ENCODE peak calls at places on chromosomes 12 and 14, in seven cellular contexts. E is nephron progenitor cell, P is breast epithelium, S is AG09319, X is retinal pigment epithelial cell, Y is GM23338, B is HepG2. G is an unnamed sample.

GRCh38 chr12:49244161-49244560 is 20.7 kb upstream of the TUBA1C start:
- DNase-seq in E (no peak), P (no peak), S (no peak), X (no peak), Y (no peak), B (no peak), G (no peak)

GRCh38 chr12:15868186-15868585 is 14.0 kb upstream of the STRAP start:
- DNase-seq in E (no peak), P (no peak), S (no peak), X (no peak), Y (no peak), B (no peak), G (no peak)

GRCh38 chr14:95227279-95227860 is 70.0 kb upstream of the DICER1 start:
- DNase-seq in E (peak), P (no peak), S (no peak), X (no peak), Y (peak), B (no peak), G (no peak)

GRCh38 chr12:69566603-69567002 is 18.7 kb upstream of the CCT2 start:
- DNase-seq in E (no peak), P (no peak), S (no peak), X (no peak), Y (peak), B (no peak), G (no peak)

GRCh38 chr12:30806989-30807694 is 52.4 kb upstream of the CAPRIN2 start:
- DNase-seq in E (peak), P (no peak), S (no peak), X (no peak), Y (peak), B (peak), G (no peak)

GRCh38 chr12:55780695-55781094 is 36.8 kb downstream of the SARNP start:
- DNase-seq in E (no peak), P (no peak), S (no peak), X (no peak), Y (no peak), B (no peak), G (no peak)

GRCh38 chr14:70655110-70655826 is 13.6 kb downstream of the TTC9 start:
- DNase-seq in E (no peak), P (no peak), S (no peak), X (no peak), Y (peak), B (no peak), G (peak)

GRCh38 chr14:95134304-95134933 is 22.9 kb downstream of the DICER1 start:
- DNase-seq in E (no peak), P (no peak), S (no peak), X (no peak), Y (no peak), B (no peak), G (no peak)

GRCh38 chr12:122423258-122424165 is 1.0 kb upstream of the CLIP1 start:
- DNase-seq in E (peak), P (no peak), S (no peak), X (no peak), Y (peak), B (peak), G (no peak)

GRCh38 chr14:105337966-105338365 is 23.4 kb downstream of the PACS2 start:
- DNase-seq in E (peak), P (no peak), S (no peak), X (no peak), Y (no peak), B (no peak), G (no peak)

GRCh38 chr12:132312516-132312915 is 16.9 kb downstream of the GALNT9 start:
- DNase-seq in E (no peak), P (no peak), S (no peak), X (no peak), Y (no peak), B (no peak), G (no peak)

GRCh38 chr12:104866286-104866685 is 91.8 kb downstream of the SLC41A2 start:
- DNase-seq in E (no peak), P (no peak), S (peak), X (peak), Y (no peak), B (no peak), G (no peak)

GRCh38 chr12:90102957-90103652 is 394.5 kb upstream of the ATP2B1 start:
- DNase-seq in E (peak), P (no peak), S (peak), X (no peak), Y (peak), B (peak), G (no peak)

GRCh38 chr14:105863296-105864108 is 337.1 kb downstream of the TMEM121 start:
- DNase-seq in E (no peak), P (no peak), S (no peak), X (no peak), Y (no peak), B (no peak), G (no peak)

GRCh38 chr12:106070611-106071010 is 68.1 kb downstream of the NUAK1 start:
- DNase-seq in E (no peak), P (no peak), S (no peak), X (no peak), Y (no peak), B (no peak), G (no peak)

GRCh38 chr12:94545937-94546771 is 86.5 kb upstream of the CEP83 start:
- DNase-seq in E (peak), P (no peak), S (peak), X (peak), Y (peak), B (peak), G (no peak)

GRCh38 chr12:92437452-92437851 is 265.3 kb upstream of the PLEKHG7 start:
- DNase-seq in E (no peak), P (no peak), S (no peak), X (no peak), Y (no peak), B (no peak), G (no peak)

GRCh38 chr14:34364201-34364600 is 97.8 kb downstream of the SPTSSA start:
- DNase-seq in E (no peak), P (no peak), S (no peak), X (no peak), Y (no peak), B (no peak), G (no peak)

GRCh38 chr12:93664573-93665138 is 12.5 kb upstream of the CRADD start:
- DNase-seq in E (no peak), P (no peak), S (no peak), X (no peak), Y (no peak), B (peak), G (no peak)

GRCh38 chr12:89135976-89136634 is 216.2 kb downstream of the DUSP6 start:
- DNase-seq in E (no peak), P (no peak), S (no peak), X (no peak), Y (no peak), B (no peak), G (no peak)

GRCh38 chr14:104800600-104801283 is at the start of gene ZBTB42:
- DNase-seq in E (peak), P (peak), S (no peak), X (no peak), Y (peak), B (peak), G (no peak)

GRCh38 chr12:5429741-5430557 is 2.0 kb upstream of the NTF3 start:
- DNase-seq in E (no peak), P (no peak), S (no peak), X (no peak), Y (peak), B (no peak), G (no peak)

GRCh38 chr12:98439471-98440164 is 75.8 kb upstream of the TMPO start:
- DNase-seq in E (no peak), P (no peak), S (no peak), X (no peak), Y (no peak), B (no peak), G (no peak)

GRCh38 chr12:946656-947055 is 2.8 kb downstream of the RAD52 start:
- DNase-seq in E (no peak), P (no peak), S (no peak), X (no peak), Y (no peak), B (no peak), G (no peak)

GRCh38 chr12:39355841-39356240 is 87.1 kb downstream of the KIF21A start:
- DNase-seq in E (no peak), P (no peak), S (no peak), X (no peak), Y (no peak), B (no peak), G (no peak)

GRCh38 chr12:12661086-12661485 is 34.9 kb downstream of the GPR19 start:
- DNase-seq in E (no peak), P (no peak), S (peak), X (peak), Y (no peak), B (no peak), G (no peak)

GRCh38 chr14:45249847-45250575 is 3.0 kb downstream of the MIS18BP1 start:
- DNase-seq in E (no peak), P (no peak), S (peak), X (no peak), Y (no peak), B (peak), G (no peak)

GRCh38 chr14:50796391-50796790 is 34.6 kb downstream of the NIN start:
- DNase-seq in E (no peak), P (no peak), S (no peak), X (no peak), Y (no peak), B (no peak), G (no peak)

GRCh38 chr14:49865431-49865859 is 12.9 kb upstream of the NEMF start:
- DNase-seq in E (peak), P (peak), S (no peak), X (no peak), Y (peak), B (peak), G (peak)

GRCh38 chr12:113190761-113191160 is 5.2 kb downstream of the RITA1 start:
- DNase-seq in E (peak), P (no peak), S (no peak), X (peak), Y (peak), B (peak), G (no peak)

GRCh38 chr14:49880267-49881064 is 12.4 kb upstream of the ARF6 start:
- DNase-seq in E (peak), P (no peak), S (no peak), X (no peak), Y (no peak), B (no peak), G (no peak)

GRCh38 chr12:75481013-75481705 is 604 bp downstream of the GLIPR1 start:
- DNase-seq in E (no peak), P (no peak), S (no peak), X (no peak), Y (no peak), B (no peak), G (no peak)

GRCh38 chr12:49537709-49538601 is 875 bp upstream of the KCNH3 start:
- DNase-seq in E (peak), P (no peak), S (no peak), X (no peak), Y (peak), B (no peak), G (peak)

GRCh38 chr12:38149395-38150073 is 167.0 kb upstream of the ALG10B start:
- DNase-seq in E (no peak), P (no peak), S (no peak), X (no peak), Y (no peak), B (no peak), G (no peak)

GRCh38 chr14:21071225-21072041 is 1.3 kb downstream of the ARHGEF40 start:
- DNase-seq in E (peak), P (peak), S (peak), X (no peak), Y (peak), B (peak), G (peak)

GRCh38 chr12:41983896-41984295 is 160.8 kb downstream of the GXYLT1 start:
- DNase-seq in E (no peak), P (no peak), S (no peak), X (no peak), Y (no peak), B (no peak), G (no peak)

GRCh38 chr12:130965214-130965613 is 11.5 kb downstream of the ADGRD1 start:
- DNase-seq in E (no peak), P (no peak), S (no peak), X (no peak), Y (no peak), B (no peak), G (no peak)

GRCh38 chr14:52043690-52044089 is 25.2 kb downstream of the NID2 start:
- DNase-seq in E (peak), P (no peak), S (no peak), X (no peak), Y (peak), B (peak), G (no peak)

GRCh38 chr14:22613091-22613695 is 15.1 kb downstream of the ABHD4 start:
- DNase-seq in E (no peak), P (no peak), S (no peak), X (no peak), Y (peak), B (no peak), G (no peak)
- TF ChIP-seq CTCF in E (no peak), P (no peak), S (no peak), X (peak), Y (no peak), B (no peak), G (no peak)

GRCh38 chr14:23093993-23094665 is 807 bp downstream of the ACIN1 start:
- DNase-seq in E (no peak), P (no peak), S (no peak), X (no peak), Y (peak), B (no peak), G (no peak)
- TF ChIP-seq CTCF in E (no peak), P (no peak), S (peak), X (peak), Y (peak), B (peak), G (no peak)

DNA sequence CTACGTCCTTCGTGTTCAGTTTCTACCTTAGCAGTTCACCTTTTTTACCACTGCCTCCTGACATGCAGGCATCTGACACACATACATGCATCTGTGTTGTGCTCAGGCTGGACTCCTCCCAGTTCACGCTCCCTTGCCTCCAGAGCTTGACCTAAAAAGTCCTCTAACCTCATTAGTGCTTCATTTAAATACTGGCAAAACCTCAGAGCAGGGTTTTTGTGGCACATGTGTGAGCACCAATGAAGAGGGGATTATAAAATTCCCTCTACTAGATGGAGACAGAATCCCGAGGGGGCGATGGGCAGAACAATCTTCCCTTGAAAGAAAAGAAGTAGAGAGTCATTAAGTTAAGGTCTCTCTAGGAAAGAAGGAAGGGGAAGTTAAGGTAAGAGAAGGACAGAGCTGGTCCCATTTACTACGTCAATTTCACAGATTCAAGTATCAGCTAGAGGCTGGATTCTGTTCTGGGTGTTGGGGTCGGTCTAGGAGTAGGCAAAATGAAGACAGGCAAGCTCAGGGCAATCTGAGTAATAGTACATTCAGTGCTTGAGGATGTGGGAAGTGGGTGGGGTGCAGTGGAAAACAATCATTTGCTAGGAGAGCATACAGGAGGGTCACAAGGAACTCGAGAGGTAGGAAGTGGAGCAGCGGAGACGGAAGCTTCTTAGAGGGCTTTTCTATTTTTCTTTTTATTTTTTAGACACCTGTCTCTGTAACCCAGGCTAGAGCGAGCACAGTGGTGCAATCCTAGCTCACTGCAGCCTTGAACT is 7.5 kb downstream of the HAL start:
- DNase-seq in E (no peak), P (no peak), S (no peak), X (no peak), Y (no peak), B (no peak), G (no peak)
- TF ChIP-seq CTCF in E (no peak), P (no peak), S (no peak), X (no peak), Y (no peak), B (no peak), G (no peak)

GRCh38 chr12:3627336-3627735 is 125.6 kb downstream of the CRACR2A start:
- DNase-seq in E (no peak), P (no peak), S (no peak), X (no peak), Y (no peak), B (no peak), G (no peak)

GRCh38 chr12:3630621-3631271 is 122.2 kb downstream of the CRACR2A start:
- DNase-seq in E (no peak), P (no peak), S (no peak), X (no peak), Y (no peak), B (no peak), G (no peak)

GRCh38 chr12:3630111-3630510 is 122.8 kb downstream of the CRACR2A start:
- DNase-seq in E (no peak), P (no peak), S (no peak), X (no peak), Y (no peak), B (no peak), G (no peak)

GRCh38 chr12:3629082-3629830 is 123.7 kb downstream of the CRACR2A start:
- DNase-seq in E (no peak), P (no peak), S (no peak), X (no peak), Y (no peak), B (no peak), G (no peak)

GRCh38 chr12:3628629-3629028 is 124.3 kb downstream of the CRACR2A start:
- DNase-seq in E (no peak), P (no peak), S (no peak), X (no peak), Y (no peak), B (no peak), G (no peak)
- TF ChIP-seq CTCF in E (no peak), P (no peak), S (no peak), X (no peak), Y (no peak), B (no peak), G (no peak)

GRCh38 chr12:107477018-107477417 is 208.6 kb upstream of the PWP1 start:
- DNase-seq in E (no peak), P (no peak), S (no peak), X (no peak), Y (no peak), B (no peak), G (no peak)

GRCh38 chr12:107475900-107476299 is 209.7 kb upstream of the PWP1 start:
- DNase-seq in E (no peak), P (no peak), S (no peak), X (no peak), Y (no peak), B (no peak), G (no peak)

GRCh38 chr12:107477946-107478610 is 207.5 kb upstream of the PWP1 start:
- DNase-seq in E (no peak), P (no peak), S (no peak), X (no peak), Y (no peak), B (no peak), G (no peak)

GRCh38 chr12:107480836-107481608 is 204.6 kb upstream of the PWP1 start:
- DNase-seq in E (no peak), P (no peak), S (no peak), X (no peak), Y (no peak), B (no peak), G (no peak)

DNA sequence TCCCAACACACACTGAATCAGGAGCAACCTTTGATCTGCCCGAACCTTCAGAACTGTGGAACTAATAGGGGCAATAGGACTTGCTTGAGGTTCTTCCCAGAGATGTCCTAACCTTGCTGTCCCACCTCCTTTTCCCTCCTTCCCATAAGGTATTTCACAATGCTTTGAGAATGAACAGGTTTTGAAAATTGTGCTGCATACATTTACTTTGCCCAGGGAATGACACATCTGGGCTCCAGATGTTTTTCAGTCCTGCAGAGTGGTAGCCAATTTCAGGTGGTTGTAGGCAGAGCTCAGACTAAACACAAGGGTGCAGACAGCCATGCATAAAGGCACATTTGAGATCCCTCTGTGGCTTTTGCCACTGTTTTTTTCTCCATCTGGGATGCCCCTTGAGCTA is 206.7 kb upstream of the PWP1 start:
- DNase-seq in E (no peak), P (no peak), S (no peak), X (no peak), Y (no peak), B (no peak), G (no peak)
- TF ChIP-seq CTCF in E (no peak), P (no peak), S (no peak), X (no peak), Y (no peak), B (no peak), G (no peak)